ENCODE peak calls at places on chromosomes 6 and 20, in seven cellular contexts. One of them, this sample, is unnamed.

GRCh38 chr6:8080338-8081151 is 16.4 kb upstream of the BLOC1S5 start:
- DNase-seq in tibial artery: no peak
- DNase-seq in pancreas: no peak
- DNase-seq in CD8-positive, alpha-beta T cell: no peak
- DNase-seq in body of pancreas: no peak
- DNase-seq in A549: peak
- DNase-seq in heart right ventricle: no peak
- DNase-seq in this sample: no peak

GRCh38 chr20:41171736-41172295 is 34.5 kb downstream of the PLCG1 start:
- DNase-seq in body of pancreas: no peak
- DNase-seq in CD8-positive, alpha-beta T cell: peak
- DNase-seq in tibial artery: peak
- DNase-seq in pancreas: no peak
- DNase-seq in A549: no peak
- DNase-seq in heart right ventricle: no peak
- DNase-seq in this sample: no peak

GRCh38 chr20:17766226-17766625 is 66.5 kb downstream of the BANF2 start:
- DNase-seq in A549: no peak
- DNase-seq in pancreas: no peak
- DNase-seq in heart right ventricle: no peak
- DNase-seq in tibial artery: no peak
- DNase-seq in body of pancreas: no peak
- DNase-seq in CD8-positive, alpha-beta T cell: no peak
- DNase-seq in this sample: no peak

GRCh38 chr20:51400051-51400926 is 142.2 kb downstream of the NFATC2 start:
- DNase-seq in CD8-positive, alpha-beta T cell: peak
- DNase-seq in A549: no peak
- DNase-seq in body of pancreas: no peak
- DNase-seq in tibial artery: no peak
- DNase-seq in heart right ventricle: no peak
- DNase-seq in pancreas: no peak
- DNase-seq in this sample: no peak

GRCh38 chr6:19180348-19181073 is 656.7 kb upstream of the ID4 start:
- DNase-seq in CD8-positive, alpha-beta T cell: no peak
- DNase-seq in pancreas: peak
- DNase-seq in heart right ventricle: peak
- DNase-seq in body of pancreas: peak
- DNase-seq in tibial artery: peak
- DNase-seq in A549: no peak
- DNase-seq in this sample: no peak

GRCh38 chr6:94344866-94345265 is 925.5 kb upstream of the EPHA7 start:
- DNase-seq in pancreas: no peak
- DNase-seq in body of pancreas: no peak
- DNase-seq in tibial artery: no peak
- DNase-seq in CD8-positive, alpha-beta T cell: no peak
- DNase-seq in A549: no peak
- DNase-seq in heart right ventricle: no peak
- DNase-seq in this sample: no peak

GRCh38 chr20:46699651-46700359 is 9.6 kb upstream of the SLC2A10 start:
- DNase-seq in tibial artery: no peak
- DNase-seq in A549: peak
- DNase-seq in body of pancreas: peak
- DNase-seq in pancreas: no peak
- DNase-seq in CD8-positive, alpha-beta T cell: no peak
- DNase-seq in heart right ventricle: no peak
- DNase-seq in this sample: peak

GRCh38 chr6:24126586-24127192 is 674 bp downstream of the NRSN1 start:
- DNase-seq in pancreas: peak
- DNase-seq in body of pancreas: peak
- DNase-seq in tibial artery: no peak
- DNase-seq in CD8-positive, alpha-beta T cell: no peak
- DNase-seq in A549: peak
- DNase-seq in heart right ventricle: no peak
- DNase-seq in this sample: no peak

GRCh38 chr6:47438481-47439347 is 38.9 kb upstream of the CD2AP start:
- DNase-seq in tibial artery: no peak
- DNase-seq in CD8-positive, alpha-beta T cell: no peak
- DNase-seq in body of pancreas: no peak
- DNase-seq in A549: no peak
- DNase-seq in heart right ventricle: no peak
- DNase-seq in pancreas: no peak
- DNase-seq in this sample: no peak

GRCh38 chr6:122610690-122611455 is 668 bp downstream of the PKIB start:
- DNase-seq in pancreas: peak
- DNase-seq in body of pancreas: peak
- DNase-seq in tibial artery: peak
- DNase-seq in A549: peak
- DNase-seq in heart right ventricle: peak
- DNase-seq in CD8-positive, alpha-beta T cell: peak
- DNase-seq in this sample: no peak

DNA sequence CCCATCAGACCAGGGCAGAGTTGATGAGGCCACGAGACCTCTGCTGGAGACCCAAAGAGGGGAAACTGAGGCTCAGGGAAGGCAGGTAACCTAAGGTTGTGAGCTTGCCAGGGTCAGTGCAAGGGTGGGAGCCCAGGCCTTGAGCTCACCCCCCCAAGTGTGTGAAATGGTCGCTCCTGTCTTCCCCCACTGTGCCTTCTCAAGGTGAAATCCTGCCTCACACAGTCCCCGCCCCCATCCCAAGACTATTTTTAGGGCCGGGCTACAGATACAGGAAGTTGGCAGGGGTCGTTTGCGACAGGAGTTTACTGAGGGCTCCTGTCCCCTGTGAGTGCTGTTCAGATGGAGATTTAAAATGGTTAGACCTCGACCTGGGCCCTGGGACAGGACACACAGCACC is 18.7 kb upstream of the GATA5 start:
- DNase-seq in pancreas: no peak
- DNase-seq in body of pancreas: no peak
- DNase-seq in CD8-positive, alpha-beta T cell: no peak
- DNase-seq in A549: no peak
- DNase-seq in heart right ventricle: no peak
- DNase-seq in tibial artery: no peak
- DNase-seq in this sample: no peak
- H3K27ac ChIP-seq in pancreas: no peak
- H3K27ac ChIP-seq in body of pancreas: no peak
- H3K27ac ChIP-seq in CD8-positive, alpha-beta T cell: no peak
- H3K27ac ChIP-seq in A549: no peak
- H3K27ac ChIP-seq in heart right ventricle: peak
- H3K27ac ChIP-seq in tibial artery: no peak
- H3K27ac ChIP-seq in this sample: no peak

GRCh38 chr20:25378189-25378883 is 12.3 kb downstream of the ABHD12 start:
- DNase-seq in tibial artery: no peak
- DNase-seq in pancreas: no peak
- DNase-seq in A549: no peak
- DNase-seq in body of pancreas: no peak
- DNase-seq in CD8-positive, alpha-beta T cell: no peak
- DNase-seq in heart right ventricle: no peak
- DNase-seq in this sample: no peak

GRCh38 chr20:25378884-25379733 is 11.5 kb downstream of the ABHD12 start:
- DNase-seq in heart right ventricle: no peak
- DNase-seq in CD8-positive, alpha-beta T cell: no peak
- DNase-seq in body of pancreas: no peak
- DNase-seq in pancreas: no peak
- DNase-seq in tibial artery: no peak
- DNase-seq in A549: no peak
- DNase-seq in this sample: no peak

GRCh38 chr20:25374842-25375241 is 15.8 kb downstream of the ABHD12 start:
- DNase-seq in heart right ventricle: no peak
- DNase-seq in pancreas: no peak
- DNase-seq in CD8-positive, alpha-beta T cell: no peak
- DNase-seq in tibial artery: no peak
- DNase-seq in A549: no peak
- DNase-seq in body of pancreas: no peak
- DNase-seq in this sample: no peak

GRCh38 chr20:25376886-25377285 is 13.7 kb downstream of the ABHD12 start:
- DNase-seq in pancreas: no peak
- DNase-seq in A549: no peak
- DNase-seq in tibial artery: no peak
- DNase-seq in body of pancreas: no peak
- DNase-seq in heart right ventricle: no peak
- DNase-seq in CD8-positive, alpha-beta T cell: no peak
- DNase-seq in this sample: no peak

DNA sequence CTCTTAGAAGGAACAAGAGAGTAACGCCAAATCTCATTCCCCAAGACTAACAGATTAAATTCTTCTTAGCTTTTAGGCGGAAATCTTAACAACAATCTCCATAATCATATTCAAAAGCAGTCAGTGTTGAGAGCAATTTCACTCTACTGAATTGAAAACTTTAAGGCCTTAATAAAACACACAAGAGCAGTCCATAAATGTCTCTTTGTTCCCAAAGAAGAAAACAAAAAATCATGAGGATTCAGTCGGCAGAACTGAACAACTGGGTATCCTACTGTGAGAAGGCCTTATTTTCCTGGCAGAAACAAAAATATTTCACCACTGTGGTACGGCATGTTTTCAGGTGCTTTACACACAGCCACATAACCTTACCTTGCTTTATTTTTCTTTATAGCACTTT is 14.4 kb downstream of the ABHD12 start:
- DNase-seq in pancreas: no peak
- DNase-seq in heart right ventricle: no peak
- DNase-seq in body of pancreas: no peak
- DNase-seq in A549: no peak
- DNase-seq in tibial artery: no peak
- DNase-seq in CD8-positive, alpha-beta T cell: no peak
- DNase-seq in this sample: no peak
- H3K27ac ChIP-seq in pancreas: no peak
- H3K27ac ChIP-seq in heart right ventricle: no peak
- H3K27ac ChIP-seq in body of pancreas: no peak
- H3K27ac ChIP-seq in A549: no peak
- H3K27ac ChIP-seq in tibial artery: no peak
- H3K27ac ChIP-seq in CD8-positive, alpha-beta T cell: no peak
- H3K27ac ChIP-seq in this sample: no peak

DNA sequence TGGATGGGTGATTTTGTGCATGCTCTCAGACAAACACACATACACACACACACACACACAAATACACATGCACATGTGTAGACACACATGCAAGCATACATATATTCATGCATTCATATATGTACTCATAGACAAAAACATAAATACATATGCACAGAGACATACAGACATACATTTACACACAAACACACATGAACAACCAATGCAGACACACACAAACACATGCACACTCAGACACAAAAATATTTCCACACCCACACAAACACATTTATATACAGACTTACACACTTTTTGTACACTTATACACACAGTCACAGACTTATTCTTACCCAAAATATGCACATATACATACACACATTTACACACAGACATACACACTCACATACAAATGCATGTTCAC is 94.9 kb upstream of the NKX2-2 start:
- DNase-seq in CD8-positive, alpha-beta T cell: no peak
- DNase-seq in A549: no peak
- DNase-seq in tibial artery: no peak
- DNase-seq in body of pancreas: no peak
- DNase-seq in heart right ventricle: no peak
- DNase-seq in pancreas: no peak
- DNase-seq in this sample: no peak
- H3K27ac ChIP-seq in CD8-positive, alpha-beta T cell: no peak
- H3K27ac ChIP-seq in A549: no peak
- H3K27ac ChIP-seq in tibial artery: no peak
- H3K27ac ChIP-seq in body of pancreas: no peak
- H3K27ac ChIP-seq in heart right ventricle: no peak
- H3K27ac ChIP-seq in pancreas: no peak
- H3K27ac ChIP-seq in this sample: no peak

DNA sequence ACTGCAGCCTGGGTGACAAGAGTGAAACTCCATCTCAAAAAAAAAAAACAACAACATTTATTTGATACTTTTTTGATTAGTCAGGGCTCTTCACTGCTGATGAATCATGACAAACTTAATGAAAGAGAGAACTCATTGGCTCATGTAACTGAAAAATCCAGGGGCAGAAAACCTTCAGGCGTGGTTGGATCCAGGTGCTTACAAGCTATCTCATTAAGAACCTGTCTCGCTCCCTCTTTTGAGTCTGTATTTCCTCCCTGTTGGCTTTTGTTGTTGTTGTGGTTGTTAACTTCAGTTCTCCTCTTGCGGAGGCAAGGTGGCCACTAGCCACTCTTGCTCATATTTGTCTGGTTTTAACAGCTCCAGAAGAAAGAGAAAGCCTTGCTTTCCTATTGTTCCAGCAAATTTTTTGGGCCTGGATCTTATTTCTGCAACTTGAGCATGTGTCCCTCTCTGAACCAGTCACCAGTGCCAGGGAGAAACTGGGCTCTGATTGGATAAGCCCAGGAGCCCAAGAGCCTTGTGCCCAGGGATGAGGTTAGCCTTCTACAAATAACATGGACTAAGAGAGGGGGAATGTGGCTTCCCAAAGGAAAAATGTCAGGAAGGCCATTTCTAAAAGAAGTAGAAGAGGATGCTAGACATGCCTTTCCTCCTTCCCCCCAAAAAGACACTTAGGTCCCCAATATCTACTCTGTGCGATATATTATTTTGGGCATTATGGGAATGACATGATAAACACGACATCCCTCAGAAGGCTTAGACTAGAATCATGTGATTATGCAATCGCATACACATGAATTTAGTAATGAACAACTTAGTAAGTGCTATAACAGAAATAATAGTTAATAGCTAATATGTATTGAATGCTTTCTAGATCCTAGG is 64.5 kb downstream of the PHACTR2 start:
- DNase-seq in A549: no peak
- DNase-seq in CD8-positive, alpha-beta T cell: no peak
- DNase-seq in tibial artery: no peak
- DNase-seq in pancreas: no peak
- DNase-seq in heart right ventricle: no peak
- DNase-seq in body of pancreas: no peak
- DNase-seq in this sample: peak
- H3K27ac ChIP-seq in A549: no peak
- H3K27ac ChIP-seq in CD8-positive, alpha-beta T cell: no peak
- H3K27ac ChIP-seq in tibial artery: peak
- H3K27ac ChIP-seq in pancreas: no peak
- H3K27ac ChIP-seq in heart right ventricle: peak
- H3K27ac ChIP-seq in body of pancreas: no peak
- H3K27ac ChIP-seq in this sample: peak

DNA sequence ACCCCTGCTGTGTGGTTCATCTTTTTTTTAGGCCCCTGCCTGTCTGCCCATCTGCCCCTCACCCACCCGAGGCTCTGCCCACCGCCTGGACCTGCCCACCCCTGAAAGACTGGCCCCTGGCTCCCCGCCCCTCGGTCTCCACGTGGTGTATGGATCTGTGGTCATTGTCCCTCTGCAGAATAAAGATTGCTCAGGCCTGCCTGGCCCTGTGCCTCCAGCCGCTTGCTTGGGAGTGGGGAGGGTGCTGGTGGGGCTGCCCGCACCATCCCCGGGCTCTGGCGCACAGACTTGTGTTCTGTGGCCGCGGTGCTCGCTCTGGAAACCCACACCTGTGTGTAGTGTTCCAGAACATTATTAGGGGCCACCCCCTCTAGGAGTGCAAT is 1.6 kb downstream of the MAP1LC3A start:
- DNase-seq in body of pancreas: peak
- DNase-seq in pancreas: no peak
- DNase-seq in tibial artery: no peak
- DNase-seq in heart right ventricle: no peak
- DNase-seq in CD8-positive, alpha-beta T cell: no peak
- DNase-seq in A549: no peak
- DNase-seq in this sample: no peak
- H3K27ac ChIP-seq in body of pancreas: no peak
- H3K27ac ChIP-seq in pancreas: no peak
- H3K27ac ChIP-seq in tibial artery: peak
- H3K27ac ChIP-seq in heart right ventricle: peak
- H3K27ac ChIP-seq in CD8-positive, alpha-beta T cell: no peak
- H3K27ac ChIP-seq in A549: no peak
- H3K27ac ChIP-seq in this sample: no peak

GRCh38 chr20:34927736-34928135 is 27.9 kb downstream of the GSS start:
- DNase-seq in A549: no peak
- DNase-seq in tibial artery: no peak
- DNase-seq in heart right ventricle: no peak
- DNase-seq in pancreas: no peak
- DNase-seq in CD8-positive, alpha-beta T cell: no peak
- DNase-seq in body of pancreas: no peak
- DNase-seq in this sample: no peak
- H3K27ac ChIP-seq in A549: no peak
- H3K27ac ChIP-seq in tibial artery: peak
- H3K27ac ChIP-seq in heart right ventricle: peak
- H3K27ac ChIP-seq in pancreas: no peak
- H3K27ac ChIP-seq in CD8-positive, alpha-beta T cell: no peak
- H3K27ac ChIP-seq in body of pancreas: no peak
- H3K27ac ChIP-seq in this sample: no peak